ENCODE peak calls at places on chromosomes 7 and 10, in four cellular contexts. One of them, this sample, is unnamed.

GRCh38 chr7:80288175-80289122 is 153.8 kb downstream of the GNAI1 start:
- DNase-seq in esophagus muscularis mucosa: no peak
- DNase-seq in AG09309: peak
- DNase-seq in OCI-LY7: no peak
- DNase-seq in this sample: no peak

GRCh38 chr10:120221873-120222485 is 235.0 kb upstream of the PLPP4 start:
- DNase-seq in OCI-LY7: peak
- DNase-seq in esophagus muscularis mucosa: no peak
- DNase-seq in AG09309: peak
- DNase-seq in this sample: peak

GRCh38 chr7:146864644-146865043 is 748.0 kb downstream of the CNTNAP2 start:
- DNase-seq in OCI-LY7: no peak
- DNase-seq in esophagus muscularis mucosa: no peak
- DNase-seq in AG09309: no peak
- DNase-seq in this sample: no peak

GRCh38 chr7:47150497-47151260 is 431.2 kb downstream of the TNS3 start:
- DNase-seq in AG09309: no peak
- DNase-seq in esophagus muscularis mucosa: no peak
- DNase-seq in OCI-LY7: peak
- DNase-seq in this sample: no peak

GRCh38 chr10:3118621-3119020 is 51.3 kb downstream of the PFKP start:
- DNase-seq in OCI-LY7: no peak
- DNase-seq in esophagus muscularis mucosa: no peak
- DNase-seq in AG09309: no peak
- DNase-seq in this sample: no peak

GRCh38 chr10:84571146-84571545 is 242.8 kb downstream of the CCSER2 start:
- DNase-seq in esophagus muscularis mucosa: no peak
- DNase-seq in AG09309: no peak
- DNase-seq in OCI-LY7: no peak
- DNase-seq in this sample: no peak

GRCh38 chr7:138663741-138664710 is 37.1 kb downstream of the SVOPL start:
- DNase-seq in OCI-LY7: no peak
- DNase-seq in esophagus muscularis mucosa: no peak
- DNase-seq in AG09309: no peak
- DNase-seq in this sample: no peak

GRCh38 chr10:91511549-91512330 is 101.6 kb downstream of the HECTD2 start:
- DNase-seq in OCI-LY7: no peak
- DNase-seq in AG09309: peak
- DNase-seq in esophagus muscularis mucosa: no peak
- DNase-seq in this sample: peak

GRCh38 chr7:121442845-121443244 is 46.7 kb upstream of the FAM3C start:
- DNase-seq in OCI-LY7: no peak
- DNase-seq in AG09309: no peak
- DNase-seq in esophagus muscularis mucosa: no peak
- DNase-seq in this sample: no peak

GRCh38 chr10:104935656-104936055 is 294.6 kb downstream of the SORCS3 start:
- DNase-seq in esophagus muscularis mucosa: no peak
- DNase-seq in AG09309: no peak
- DNase-seq in OCI-LY7: no peak
- DNase-seq in this sample: no peak

GRCh38 chr10:71426058-71426605 is 29.4 kb downstream of the CDH23 start:
- DNase-seq in AG09309: no peak
- DNase-seq in esophagus muscularis mucosa: no peak
- DNase-seq in OCI-LY7: no peak
- DNase-seq in this sample: no peak

GRCh38 chr7:50677279-50677996 is 105.3 kb downstream of the GRB10 start:
- DNase-seq in AG09309: no peak
- DNase-seq in OCI-LY7: no peak
- DNase-seq in esophagus muscularis mucosa: no peak
- DNase-seq in this sample: no peak

GRCh38 chr10:67506083-67506756 is 189.8 kb downstream of the CTNNA3 start:
- DNase-seq in AG09309: no peak
- DNase-seq in esophagus muscularis mucosa: no peak
- DNase-seq in OCI-LY7: no peak
- DNase-seq in this sample: no peak

GRCh38 chr10:127976286-127976685 is 69.4 kb downstream of the PTPRE start:
- DNase-seq in AG09309: no peak
- DNase-seq in OCI-LY7: no peak
- DNase-seq in esophagus muscularis mucosa: no peak
- DNase-seq in this sample: no peak

GRCh38 chr10:113960617-113961260 is 82.9 kb upstream of the ADRB1 start:
- DNase-seq in esophagus muscularis mucosa: no peak
- DNase-seq in AG09309: no peak
- DNase-seq in OCI-LY7: peak
- DNase-seq in this sample: no peak

GRCh38 chr10:43899224-43899959 is 250.7 kb upstream of the ZNF32 start:
- DNase-seq in OCI-LY7: no peak
- DNase-seq in esophagus muscularis mucosa: no peak
- DNase-seq in AG09309: no peak
- DNase-seq in this sample: no peak

GRCh38 chr10:118047363-118047719 is 600 bp upstream of the RAB11FIP2 start:
- DNase-seq in esophagus muscularis mucosa: no peak
- DNase-seq in AG09309: no peak
- DNase-seq in OCI-LY7: no peak
- DNase-seq in this sample: no peak

GRCh38 chr10:132058111-132058745 is 7.5 kb upstream of the JAKMIP3 start:
- DNase-seq in esophagus muscularis mucosa: no peak
- DNase-seq in OCI-LY7: no peak
- DNase-seq in AG09309: no peak
- DNase-seq in this sample: no peak

GRCh38 chr7:26891400-26892355 is 27.3 kb upstream of the SKAP2 start:
- DNase-seq in OCI-LY7: no peak
- DNase-seq in esophagus muscularis mucosa: no peak
- DNase-seq in AG09309: peak
- DNase-seq in this sample: no peak

GRCh38 chr7:84529480-84530205 is 335.1 kb upstream of the SEMA3A start:
- DNase-seq in esophagus muscularis mucosa: no peak
- DNase-seq in OCI-LY7: no peak
- DNase-seq in AG09309: peak
- DNase-seq in this sample: peak

GRCh38 chr7:23893172-23893941 is 183.3 kb downstream of the STK31 start:
- DNase-seq in OCI-LY7: no peak
- DNase-seq in AG09309: peak
- DNase-seq in esophagus muscularis mucosa: peak
- DNase-seq in this sample: no peak

GRCh38 chr7:120996333-120996982 is 7.9 kb downstream of the CPED1 start:
- DNase-seq in AG09309: peak
- DNase-seq in OCI-LY7: no peak
- DNase-seq in esophagus muscularis mucosa: no peak
- DNase-seq in this sample: no peak

GRCh38 chr7:138854115-138854645 is 56.2 kb upstream of the ATP6V0A4 start:
- DNase-seq in AG09309: no peak
- DNase-seq in esophagus muscularis mucosa: no peak
- DNase-seq in OCI-LY7: no peak
- DNase-seq in this sample: no peak

GRCh38 chr7:41910916-41911315 is 208.0 kb upstream of the INHBA start:
- DNase-seq in OCI-LY7: no peak
- DNase-seq in AG09309: no peak
- DNase-seq in esophagus muscularis mucosa: no peak
- DNase-seq in this sample: no peak

GRCh38 chr7:92717982-92718716 is 118.2 kb downstream of the CDK6 start:
- DNase-seq in OCI-LY7: peak
- DNase-seq in AG09309: no peak
- DNase-seq in esophagus muscularis mucosa: no peak
- DNase-seq in this sample: no peak

GRCh38 chr7:64879800-64880199 is 23.3 kb upstream of the ZNF273 start:
- DNase-seq in esophagus muscularis mucosa: peak
- DNase-seq in OCI-LY7: no peak
- DNase-seq in AG09309: no peak
- DNase-seq in this sample: no peak

GRCh38 chr10:110379831-110380230 is 75.1 kb upstream of the SMNDC1 start:
- DNase-seq in OCI-LY7: no peak
- DNase-seq in AG09309: no peak
- DNase-seq in esophagus muscularis mucosa: no peak
- DNase-seq in this sample: no peak

GRCh38 chr7:157709531-157710251 is 372.9 kb downstream of the DNAJB6 start:
- DNase-seq in esophagus muscularis mucosa: no peak
- DNase-seq in OCI-LY7: no peak
- DNase-seq in AG09309: no peak
- DNase-seq in this sample: no peak

GRCh38 chr7:106679153-106679931 is 18.4 kb upstream of the CCDC71L start:
- DNase-seq in AG09309: no peak
- DNase-seq in OCI-LY7: no peak
- DNase-seq in esophagus muscularis mucosa: no peak
- DNase-seq in this sample: peak

GRCh38 chr7:158657189-158657746 is 47.3 kb downstream of the NCAPG2 start:
- DNase-seq in esophagus muscularis mucosa: no peak
- DNase-seq in AG09309: no peak
- DNase-seq in OCI-LY7: peak
- DNase-seq in this sample: no peak

GRCh38 chr10:21238717-21239116 is 286.8 kb downstream of the SKIDA1 start:
- DNase-seq in OCI-LY7: no peak
- DNase-seq in esophagus muscularis mucosa: no peak
- DNase-seq in AG09309: no peak
- DNase-seq in this sample: no peak

GRCh38 chr7:94975316-94975715 is 67.9 kb downstream of the PPP1R9A start:
- DNase-seq in OCI-LY7: no peak
- DNase-seq in AG09309: no peak
- DNase-seq in esophagus muscularis mucosa: no peak
- DNase-seq in this sample: peak

DNA sequence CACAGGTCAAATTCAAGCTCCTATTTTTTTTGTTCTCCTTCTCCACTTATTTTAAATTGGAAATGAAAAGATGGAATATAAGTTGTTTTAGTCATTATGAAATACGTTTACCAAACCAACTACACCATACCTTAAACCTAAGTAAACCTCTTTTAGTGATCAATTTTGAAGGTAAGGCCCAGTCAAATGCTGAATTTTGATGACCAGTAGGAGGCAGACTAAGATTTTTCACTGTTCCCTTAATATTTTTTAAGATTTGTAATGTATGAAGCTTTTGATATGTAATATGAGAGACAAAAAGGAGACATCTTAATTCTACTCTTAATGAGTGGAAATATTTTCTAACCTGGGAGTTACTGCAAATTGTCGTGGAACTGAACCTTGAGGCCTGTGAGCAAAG is 311.6 kb downstream of the EXOC4 start:
- DNase-seq in esophagus muscularis mucosa: no peak
- DNase-seq in AG09309: no peak
- DNase-seq in OCI-LY7: no peak
- DNase-seq in this sample: no peak
- TF ChIP-seq CTCF in esophagus muscularis mucosa: no peak
- TF ChIP-seq CTCF in AG09309: peak
- TF ChIP-seq CTCF in OCI-LY7: peak
- TF ChIP-seq CTCF in this sample: peak

GRCh38 chr7:1734331-1734730 is 64.3 kb downstream of the ELFN1 start:
- DNase-seq in AG09309: no peak
- DNase-seq in esophagus muscularis mucosa: no peak
- DNase-seq in OCI-LY7: no peak
- DNase-seq in this sample: no peak
- H3K4me3 ChIP-seq in AG09309: no peak
- H3K4me3 ChIP-seq in esophagus muscularis mucosa: no peak
- H3K4me3 ChIP-seq in OCI-LY7: no peak
- H3K4me3 ChIP-seq in this sample: no peak

DNA sequence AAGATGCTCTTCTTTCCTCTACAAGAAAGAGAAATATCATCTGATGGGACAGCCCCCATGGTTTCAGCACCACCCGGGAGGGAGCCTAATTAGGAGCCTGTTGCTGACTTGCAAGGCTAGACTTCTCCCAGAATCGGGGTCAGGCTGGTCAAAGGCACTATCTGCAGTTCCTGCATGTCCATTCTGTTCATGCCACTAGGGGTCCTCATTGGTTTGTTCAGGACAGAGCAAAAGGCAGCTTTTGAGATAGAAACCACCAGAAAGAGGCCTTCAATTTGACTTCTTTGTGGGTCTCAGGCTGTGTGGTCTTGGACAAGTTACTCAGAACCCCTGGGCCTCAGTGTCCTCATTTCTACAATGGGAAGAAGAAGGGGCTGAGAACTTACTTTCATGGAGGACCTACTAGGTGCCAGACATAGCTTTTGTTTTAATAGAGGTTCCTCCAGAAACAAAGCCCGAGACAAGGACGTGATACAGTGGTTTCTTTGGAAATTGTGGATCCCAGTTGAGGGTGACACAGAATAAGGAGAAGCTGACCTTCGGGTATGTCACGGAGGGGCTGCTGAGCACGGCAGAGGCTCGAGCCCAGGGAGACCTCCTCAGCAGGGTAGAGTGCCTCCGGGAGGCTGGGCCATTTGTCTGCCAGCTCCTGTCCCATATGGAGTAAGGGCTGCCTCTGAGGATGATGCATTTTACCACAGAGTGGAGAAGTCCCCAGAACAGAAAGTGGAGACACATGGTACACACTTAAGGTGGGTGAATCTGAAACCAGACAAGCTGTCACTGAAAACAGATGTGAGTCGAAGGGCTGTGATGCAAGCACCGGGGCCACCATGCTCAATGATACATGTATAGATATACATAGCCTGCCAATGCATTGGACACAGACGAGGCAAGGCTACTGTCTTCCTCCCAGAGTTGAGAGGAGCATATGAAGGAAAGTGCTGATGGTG is 33.1 kb upstream of the NEUROD6 start:
- DNase-seq in esophagus muscularis mucosa: no peak
- DNase-seq in AG09309: no peak
- DNase-seq in OCI-LY7: peak
- DNase-seq in this sample: no peak
- TF ChIP-seq CTCF in esophagus muscularis mucosa: peak
- TF ChIP-seq CTCF in AG09309: peak
- TF ChIP-seq CTCF in OCI-LY7: peak
- TF ChIP-seq CTCF in this sample: peak

DNA sequence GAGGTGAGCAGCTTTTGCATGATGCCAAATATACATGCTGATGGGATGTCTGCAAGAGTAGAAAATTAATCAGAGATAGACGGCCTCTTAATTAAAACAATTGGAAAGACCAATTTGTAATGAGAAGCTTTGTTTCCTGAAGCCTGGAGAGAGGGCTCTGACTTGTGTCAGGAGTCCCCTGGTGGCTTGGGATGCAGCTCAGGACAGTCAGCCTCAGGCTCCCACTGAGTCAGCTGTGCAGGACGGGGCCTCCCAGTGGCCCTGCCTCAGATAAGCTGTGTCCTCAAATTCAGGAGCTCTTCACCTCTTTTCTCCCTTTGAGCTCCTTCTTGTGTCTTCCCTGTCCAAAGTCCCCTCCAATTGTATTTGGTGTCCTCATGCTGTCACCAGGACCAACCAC is 438.9 kb upstream of the PODXL start:
- DNase-seq in esophagus muscularis mucosa: no peak
- DNase-seq in OCI-LY7: no peak
- DNase-seq in AG09309: no peak
- DNase-seq in this sample: no peak
- H3K4me3 ChIP-seq in esophagus muscularis mucosa: no peak
- H3K4me3 ChIP-seq in OCI-LY7: no peak
- H3K4me3 ChIP-seq in AG09309: no peak
- H3K4me3 ChIP-seq in this sample: no peak

DNA sequence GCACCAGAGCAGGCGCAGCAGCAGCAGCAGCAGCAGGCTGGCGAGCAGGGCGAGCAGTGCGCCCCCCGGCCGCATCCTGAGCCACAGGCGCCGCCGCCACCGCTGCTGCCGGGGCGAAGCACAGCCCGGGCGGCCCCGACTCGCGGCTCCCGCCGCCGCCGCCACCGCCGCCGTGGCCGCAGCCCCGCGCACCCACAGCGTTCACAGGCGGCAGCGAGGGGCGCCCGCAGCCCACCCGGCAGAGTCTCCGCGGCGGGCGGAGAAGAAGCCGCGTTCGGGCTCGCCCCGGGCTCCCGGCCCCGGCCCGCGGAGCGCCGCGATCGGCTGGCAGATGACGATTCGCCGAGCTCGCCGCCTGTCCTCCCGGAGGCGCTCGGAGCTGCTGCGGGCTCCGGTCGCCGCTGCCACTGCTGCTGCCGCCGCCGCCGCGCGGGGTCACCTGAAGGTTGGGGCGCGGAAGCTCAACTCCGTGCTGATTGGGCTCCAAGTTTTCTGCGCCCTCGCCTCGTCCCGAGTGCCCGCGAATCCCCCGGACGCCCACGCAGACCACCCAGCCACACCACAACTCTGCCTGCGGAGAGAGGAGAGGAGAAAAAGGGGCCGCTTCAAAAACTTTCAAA is at the start of gene ST8SIA6:
- DNase-seq in AG09309: no peak
- DNase-seq in OCI-LY7: no peak
- DNase-seq in esophagus muscularis mucosa: no peak
- DNase-seq in this sample: no peak
- TF ChIP-seq CTCF in AG09309: no peak
- TF ChIP-seq CTCF in OCI-LY7: no peak
- TF ChIP-seq CTCF in esophagus muscularis mucosa: no peak
- TF ChIP-seq CTCF in this sample: no peak

This sample was measured in BJ.